ENCODE peak calls at places on chromosomes 13 and 19, in seven cellular contexts. N is PC-9, S is fibroblast of lung, Y is Caco-2, H is choroid plexus epithelial cell, B is HCT116, D is NB4. I is an unnamed sample.
A peak's percentile ranks its signal among the peaks of the same experiment; 100 is the strongest.

GRCh38 chr13:33730147-33730546 is 87.8 kb upstream of the RFC3 start:
- DNase-seq in N (no peak), S (no peak), Y (no peak), H (peak; percentile 3), B (no peak), D (peak; percentile 64), I (no peak)

GRCh38 chr19:4487572-4487971 is 15.5 kb downstream of the HDGFL2 start:
- DNase-seq in N (no peak), S (no peak), Y (no peak), H (no peak), B (no peak), D (no peak), I (no peak)

GRCh38 chr19:47352095-47352494 is 3.0 kb downstream of the DHX34 start:
- DNase-seq in N (no peak), S (no peak), Y (no peak), H (no peak), B (no peak), D (no peak), I (no peak)

GRCh38 chr13:36431204-36432105 is 840 bp upstream of the CCNA1 start:
- DNase-seq in N (no peak), S (no peak), Y (no peak), H (no peak), B (no peak), D (peak; percentile 59), I (no peak)

GRCh38 chr19:51702103-51702753 is 9.1 kb downstream of the SPACA6 start:
- DNase-seq in N (no peak), S (peak; percentile 36), Y (peak; percentile 80), H (peak; percentile 67), B (no peak), D (no peak), I (peak; percentile 55)

GRCh38 chr13:38763446-38764381 is 76.8 kb downstream of the FREM2 start:
- DNase-seq in N (peak; percentile 38), S (peak; percentile 52), Y (peak; percentile 57), H (peak; percentile 66), B (no peak), D (peak; percentile 48), I (peak; percentile 43)

GRCh38 chr13:68173111-68173510 is 943.0 kb upstream of the PCDH9 start:
- DNase-seq in N (no peak), S (no peak), Y (no peak), H (peak; percentile 26), B (no peak), D (no peak), I (peak; percentile 83)

GRCh38 chr19:18657590-18658365 is 20.9 kb downstream of the KLHL26 start:
- DNase-seq in N (peak; percentile 31), S (peak; percentile 92), Y (no peak), H (peak; percentile 93), B (no peak), D (peak; percentile 85), I (peak; percentile 93)

GRCh38 chr13:75769141-75769905 is 133.2 kb downstream of the LMO7 start:
- DNase-seq in N (no peak), S (no peak), Y (no peak), H (no peak), B (no peak), D (no peak), I (no peak)

GRCh38 chr13:75705395-75705794 is 69.3 kb downstream of the LMO7 start:
- DNase-seq in N (peak; percentile 97), S (peak; percentile 59), Y (no peak), H (peak; percentile 55), B (peak; percentile 95), D (no peak), I (peak; percentile 55)

GRCh38 chr19:18601875-18602274 is 4.7 kb downstream of the CRLF1 start:
- DNase-seq in N (peak; percentile 50), S (no peak), Y (no peak), H (no peak), B (no peak), D (no peak), I (no peak)

GRCh38 chr19:31317542-31317941 is 31.7 kb downstream of the TSHZ3 start:
- DNase-seq in N (no peak), S (no peak), Y (no peak), H (no peak), B (no peak), D (no peak), I (no peak)

GRCh38 chr19:31315621-31316011 is 33.6 kb downstream of the TSHZ3 start:
- DNase-seq in N (no peak), S (no peak), Y (no peak), H (no peak), B (no peak), D (no peak), I (no peak)

GRCh38 chr19:31314849-31315620 is 34.2 kb downstream of the TSHZ3 start:
- DNase-seq in N (no peak), S (no peak), Y (no peak), H (peak; percentile 34), B (no peak), D (no peak), I (no peak)

GRCh38 chr19:31317098-31317497 is 32.1 kb downstream of the TSHZ3 start:
- DNase-seq in N (no peak), S (no peak), Y (no peak), H (no peak), B (no peak), D (no peak), I (no peak)

DNA sequence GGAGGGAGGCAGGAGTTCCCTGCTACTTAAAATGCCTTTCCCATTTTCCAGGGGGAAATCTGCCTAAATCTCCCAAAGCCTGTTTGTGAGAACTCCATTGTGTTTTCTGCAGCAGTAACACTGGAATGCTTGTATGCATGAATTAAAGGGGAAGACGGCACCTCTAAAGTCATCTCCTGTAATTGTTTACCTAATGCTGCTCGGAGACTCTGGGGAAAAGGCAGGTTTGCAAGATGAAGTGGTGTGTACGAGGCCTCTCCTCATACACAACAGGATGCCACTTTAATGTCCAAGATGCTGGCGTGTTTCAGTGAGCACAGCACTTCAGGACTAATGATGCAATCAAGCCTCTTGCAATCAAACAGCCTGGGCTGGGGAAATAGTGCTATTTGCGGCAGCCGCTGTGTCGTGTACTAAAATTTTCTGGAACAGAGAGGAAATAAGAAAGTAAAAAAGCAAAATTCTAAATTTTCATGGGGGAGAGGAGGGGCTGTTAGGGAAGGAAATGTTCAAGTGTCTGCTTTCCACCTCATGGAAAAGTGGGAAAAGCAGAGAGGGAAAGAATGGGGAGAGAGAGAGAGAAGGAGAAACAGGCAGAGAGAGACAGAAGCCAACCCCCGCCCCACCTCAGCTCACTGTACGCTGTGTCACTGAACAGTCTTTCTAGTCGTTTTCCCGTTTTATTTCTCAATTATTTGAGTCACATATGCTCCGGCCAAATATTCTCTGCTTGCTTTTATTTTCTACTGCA is 32.9 kb downstream of the TSHZ3 start:
- DNase-seq in N (no peak), S (peak; percentile 82), Y (no peak), H (peak; percentile 86), B (no peak), D (peak; percentile 80), I (peak; percentile 60)
- H3K4me3 ChIP-seq in N (no peak overlapping the region), S (no peak overlapping the region), Y (no peak overlapping the region), H (peak overlapping the region; percentile 33), B (no peak overlapping the region), D (peak overlapping the region; percentile 53), I (no peak overlapping the region)

GRCh38 chr19:13883665-13884064 is 6.7 kb downstream of the NANOS3 start:
- DNase-seq in N (no peak), S (no peak), Y (no peak), H (no peak), B (no peak), D (no peak), I (no peak)

GRCh38 chr19:13882841-13883240 is 5.9 kb downstream of the NANOS3 start:
- DNase-seq in N (no peak), S (no peak), Y (no peak), H (no peak), B (no peak), D (no peak), I (no peak)

GRCh38 chr19:13887039-13887438 is 10.1 kb downstream of the NANOS3 start:
- DNase-seq in N (no peak), S (no peak), Y (no peak), H (no peak), B (no peak), D (peak; percentile 74), I (no peak)

GRCh38 chr19:13885826-13886365 is 9.0 kb downstream of the NANOS3 start:
- DNase-seq in N (no peak), S (no peak), Y (no peak), H (no peak), B (no peak), D (no peak), I (no peak)

DNA sequence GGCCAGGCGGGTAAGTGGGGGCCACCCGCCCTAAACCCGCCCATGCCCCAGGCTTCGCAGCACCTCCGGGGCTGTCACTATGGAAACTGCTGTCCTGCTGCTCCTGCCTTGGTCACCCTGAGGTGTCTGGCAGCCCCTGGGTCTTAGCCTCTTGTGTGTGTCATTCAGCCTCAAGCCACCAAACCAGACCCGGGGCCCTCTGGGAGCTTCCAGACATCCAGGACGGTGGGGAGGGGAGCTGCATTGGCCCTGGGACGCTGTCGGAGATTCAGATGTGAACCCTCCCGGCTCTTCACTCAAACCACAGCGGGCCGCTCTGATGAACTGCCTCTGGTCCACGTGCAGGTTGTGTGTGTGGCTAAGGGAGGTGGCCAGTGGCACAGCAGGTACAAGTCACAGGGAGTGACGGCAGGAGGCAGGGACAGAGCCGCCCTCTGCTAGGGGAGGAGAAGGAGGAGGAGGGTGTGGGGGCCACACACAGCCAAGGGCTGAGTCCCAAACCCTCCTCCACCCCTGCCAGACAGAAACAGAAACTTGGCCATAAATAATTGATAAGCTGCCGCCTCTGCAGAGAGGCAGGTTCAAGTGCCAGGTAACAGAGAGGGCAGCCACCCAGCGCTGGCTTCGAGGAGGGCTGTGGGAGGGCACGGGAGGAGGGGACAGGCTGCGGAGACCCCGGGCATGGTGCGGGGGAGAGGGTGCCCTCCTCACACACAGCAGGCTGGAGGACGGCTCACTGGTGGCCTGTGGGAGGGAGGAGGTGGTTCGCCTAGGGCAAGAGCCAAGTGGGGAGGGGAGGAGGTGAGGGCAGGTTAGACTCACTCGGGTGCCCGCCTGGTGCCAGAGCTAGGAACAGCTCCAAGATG is 8.0 kb downstream of the NANOS3 start:
- DNase-seq in N (no peak), S (no peak), Y (no peak), H (no peak), B (no peak), D (no peak), I (no peak)
- TF ChIP-seq CTCF in N (no peak), S (no peak), Y (no peak), H (no peak), B (no peak), D (no peak), I (no peak)

DNA sequence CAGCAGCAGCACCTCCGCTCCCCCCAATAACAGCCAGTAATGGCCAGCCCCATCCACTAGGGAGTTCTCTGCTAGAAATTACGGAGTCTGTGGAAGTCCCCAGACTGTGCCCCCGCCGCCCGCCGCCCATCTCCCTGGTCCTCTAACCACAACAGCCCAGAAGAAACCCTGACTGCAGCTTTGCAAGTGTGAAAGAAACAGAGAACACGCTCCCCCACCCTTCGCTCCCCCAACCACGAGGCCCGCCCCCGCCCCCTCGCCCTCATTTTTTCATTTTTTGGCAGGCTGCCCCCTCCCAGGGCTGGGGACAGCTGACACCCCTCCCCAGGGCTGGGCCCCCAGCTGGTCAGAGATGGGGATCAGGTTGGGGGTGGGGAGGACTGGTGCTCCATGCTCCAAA is 29.6 kb upstream of the ASF1B start:
- DNase-seq in N (no peak), S (no peak), Y (no peak), H (no peak), B (no peak), D (no peak), I (no peak)
- H3K4me3 ChIP-seq in N (no peak overlapping the region), S (no peak overlapping the region), Y (no peak overlapping the region), H (no peak overlapping the region), B (no peak overlapping the region), D (no peak overlapping the region), I (no peak overlapping the region)

GRCh38 chr19:13309853-13310252 is 159.6 kb downstream of the IER2 start:
- DNase-seq in N (no peak), S (no peak), Y (no peak), H (no peak), B (no peak), D (no peak), I (no peak)
- TF ChIP-seq CTCF in N (no peak), S (no peak), Y (no peak), H (no peak), B (no peak), D (no peak), I (no peak)

GRCh38 chr13:23749288-23749880 is 139.8 kb downstream of the MIPEP start:
- DNase-seq in N (no peak), S (no peak), Y (no peak), H (no peak), B (no peak), D (no peak), I (no peak)
- H3K4me3 ChIP-seq in N (no peak overlapping the region), S (no peak overlapping the region), Y (no peak overlapping the region), H (no peak overlapping the region), B (no peak overlapping the region), D (no peak overlapping the region), I (no peak overlapping the region)